ENCODE peak calls at places on chromosomes 7 and 10, in four cellular contexts. One of them, this sample, is unnamed.

GRCh38 chr10:51564896-51565505 is 134.4 kb downstream of the CSTF2T start:
- DNase-seq in mesenchymal stem cell: no peak
- DNase-seq in H9: no peak
- DNase-seq in IMR-90: no peak
- DNase-seq in this sample: peak

GRCh38 chr7:29946428-29947186 is 43.0 kb downstream of the SCRN1 start:
- DNase-seq in H9: peak
- DNase-seq in mesenchymal stem cell: peak
- DNase-seq in IMR-90: no peak
- DNase-seq in this sample: peak

GRCh38 chr10:122715576-122715975 is 15.9 kb upstream of the C10orf120 start:
- DNase-seq in mesenchymal stem cell: no peak
- DNase-seq in IMR-90: no peak
- DNase-seq in H9: no peak
- DNase-seq in this sample: no peak

GRCh38 chr10:47364366-47364765 is 16.2 kb downstream of the RBP3 start:
- DNase-seq in mesenchymal stem cell: no peak
- DNase-seq in H9: no peak
- DNase-seq in IMR-90: no peak
- DNase-seq in this sample: no peak

GRCh38 chr7:106568680-106569499 is 92.1 kb downstream of the CCDC71L start:
- DNase-seq in IMR-90: peak
- DNase-seq in H9: peak
- DNase-seq in mesenchymal stem cell: peak
- DNase-seq in this sample: peak

GRCh38 chr7:107045980-107046379 is 1.5 kb downstream of the PRKAR2B start:
- DNase-seq in mesenchymal stem cell: peak
- DNase-seq in IMR-90: peak
- DNase-seq in H9: no peak
- DNase-seq in this sample: no peak

GRCh38 chr7:126803060-126803665 is 449.6 kb downstream of the GRM8 start:
- DNase-seq in H9: peak
- DNase-seq in mesenchymal stem cell: peak
- DNase-seq in IMR-90: peak
- DNase-seq in this sample: peak

GRCh38 chr7:44711528-44711927 is 37.1 kb upstream of the ZMIZ2 start:
- DNase-seq in IMR-90: no peak
- DNase-seq in H9: no peak
- DNase-seq in mesenchymal stem cell: no peak
- DNase-seq in this sample: no peak

GRCh38 chr10:9069136-9069535 is 1014.6 kb downstream of the GATA3 start:
- DNase-seq in H9: no peak
- DNase-seq in mesenchymal stem cell: no peak
- DNase-seq in IMR-90: no peak
- DNase-seq in this sample: no peak

GRCh38 chr7:139648617-139648932 is 125.1 kb downstream of the CLEC2L start:
- DNase-seq in mesenchymal stem cell: no peak
- DNase-seq in H9: no peak
- DNase-seq in IMR-90: no peak
- DNase-seq in this sample: peak

GRCh38 chr7:92179393-92179924 is 517 bp upstream of the LRRD1 start:
- DNase-seq in H9: no peak
- DNase-seq in IMR-90: peak
- DNase-seq in mesenchymal stem cell: no peak
- DNase-seq in this sample: peak

GRCh38 chr7:131141443-131141967 is 186.2 kb upstream of the MKLN1 start:
- DNase-seq in H9: no peak
- DNase-seq in mesenchymal stem cell: no peak
- DNase-seq in IMR-90: no peak
- DNase-seq in this sample: no peak

GRCh38 chr10:73875139-73875475 is 752 bp upstream of the CAMK2G start:
- DNase-seq in H9: no peak
- DNase-seq in mesenchymal stem cell: no peak
- DNase-seq in IMR-90: no peak
- DNase-seq in this sample: no peak

GRCh38 chr10:1367938-1368697 is 311.9 kb downstream of the WDR37 start:
- DNase-seq in IMR-90: no peak
- DNase-seq in H9: no peak
- DNase-seq in mesenchymal stem cell: no peak
- DNase-seq in this sample: no peak

GRCh38 chr7:4959356-4959755 is 369 bp upstream of the MMD2 start:
- DNase-seq in mesenchymal stem cell: no peak
- DNase-seq in IMR-90: no peak
- DNase-seq in H9: no peak
- DNase-seq in this sample: no peak

GRCh38 chr10:90087197-90088007 is 386.0 kb downstream of the KIF20B start:
- DNase-seq in IMR-90: peak
- DNase-seq in H9: no peak
- DNase-seq in mesenchymal stem cell: peak
- DNase-seq in this sample: peak

GRCh38 chr7:87154166-87154565 is 1.9 kb downstream of the DMTF1 start:
- DNase-seq in mesenchymal stem cell: no peak
- DNase-seq in IMR-90: no peak
- DNase-seq in H9: no peak
- DNase-seq in this sample: no peak

GRCh38 chr7:118969370-118969769 is 744.9 kb downstream of the ANKRD7 start:
- DNase-seq in IMR-90: no peak
- DNase-seq in mesenchymal stem cell: no peak
- DNase-seq in H9: no peak
- DNase-seq in this sample: no peak

GRCh38 chr7:2411815-2412586 is 8.6 kb downstream of the CHST12 start:
- DNase-seq in H9: no peak
- DNase-seq in mesenchymal stem cell: peak
- DNase-seq in IMR-90: no peak
- DNase-seq in this sample: no peak

GRCh38 chr7:117158941-117159705 is 163.7 kb downstream of the WNT2 start:
- DNase-seq in H9: no peak
- DNase-seq in mesenchymal stem cell: peak
- DNase-seq in IMR-90: peak
- DNase-seq in this sample: no peak

GRCh38 chr10:86888585-86889381 is 68.6 kb downstream of the MMRN2 start:
- DNase-seq in IMR-90: peak
- DNase-seq in H9: no peak
- DNase-seq in mesenchymal stem cell: peak
- DNase-seq in this sample: no peak

GRCh38 chr10:131681656-131682055 is 219.2 kb upstream of the PPP2R2D start:
- DNase-seq in mesenchymal stem cell: no peak
- DNase-seq in IMR-90: no peak
- DNase-seq in H9: no peak
- DNase-seq in this sample: no peak

GRCh38 chr10:51251110-51251509 is 176.8 kb downstream of the PRKG1 start:
- DNase-seq in mesenchymal stem cell: peak
- DNase-seq in IMR-90: no peak
- DNase-seq in H9: no peak
- DNase-seq in this sample: no peak

GRCh38 chr10:106615081-106615480 is 549.4 kb downstream of the SORCS1 start:
- DNase-seq in IMR-90: peak
- DNase-seq in H9: no peak
- DNase-seq in mesenchymal stem cell: peak
- DNase-seq in this sample: peak

GRCh38 chr7:47327698-47328391 is 254.1 kb downstream of the TNS3 start:
- DNase-seq in IMR-90: peak
- DNase-seq in mesenchymal stem cell: peak
- DNase-seq in H9: peak
- DNase-seq in this sample: peak

GRCh38 chr7:151178831-151179230 is 8.2 kb downstream of the ASB10 start:
- DNase-seq in H9: no peak
- DNase-seq in mesenchymal stem cell: no peak
- DNase-seq in IMR-90: no peak
- DNase-seq in this sample: no peak

GRCh38 chr7:12729112-12729511 is 41.7 kb downstream of the ARL4A start:
- DNase-seq in mesenchymal stem cell: peak
- DNase-seq in H9: peak
- DNase-seq in IMR-90: peak
- DNase-seq in this sample: peak

GRCh38 chr10:18868919-18869318 is 179.7 kb upstream of the MALRD1 start:
- DNase-seq in H9: no peak
- DNase-seq in IMR-90: no peak
- DNase-seq in mesenchymal stem cell: no peak
- DNase-seq in this sample: no peak

GRCh38 chr10:131806646-131807317 is 94.0 kb upstream of the PPP2R2D start:
- DNase-seq in mesenchymal stem cell: no peak
- DNase-seq in H9: no peak
- DNase-seq in IMR-90: no peak
- DNase-seq in this sample: no peak

GRCh38 chr7:109763611-109764010 is 1193.9 kb downstream of the DNAJB9 start:
- DNase-seq in H9: no peak
- DNase-seq in IMR-90: no peak
- DNase-seq in mesenchymal stem cell: no peak
- DNase-seq in this sample: no peak

GRCh38 chr10:126233721-126234120 is 154.6 kb downstream of the ADAM12 start:
- DNase-seq in IMR-90: no peak
- DNase-seq in mesenchymal stem cell: no peak
- DNase-seq in H9: no peak
- DNase-seq in this sample: no peak

GRCh38 chr7:76071316-76072242 is 23.7 kb downstream of the MDH2 start:
- DNase-seq in IMR-90: peak
- DNase-seq in H9: peak
- DNase-seq in mesenchymal stem cell: peak
- DNase-seq in this sample: no peak
- H4K8ac ChIP-seq in IMR-90: peak
- H4K8ac ChIP-seq in H9: no peak
- H4K8ac ChIP-seq in mesenchymal stem cell: peak
- H4K8ac ChIP-seq in this sample: no peak

GRCh38 chr10:70440296-70441160 is 953 bp downstream of the NODAL start:
- DNase-seq in IMR-90: no peak
- DNase-seq in H9: peak
- DNase-seq in mesenchymal stem cell: no peak
- DNase-seq in this sample: peak
- H2BK5ac ChIP-seq in IMR-90: no peak
- H2BK5ac ChIP-seq in H9: no peak
- H2BK5ac ChIP-seq in mesenchymal stem cell: no peak
- H2BK5ac ChIP-seq in this sample: peak

DNA sequence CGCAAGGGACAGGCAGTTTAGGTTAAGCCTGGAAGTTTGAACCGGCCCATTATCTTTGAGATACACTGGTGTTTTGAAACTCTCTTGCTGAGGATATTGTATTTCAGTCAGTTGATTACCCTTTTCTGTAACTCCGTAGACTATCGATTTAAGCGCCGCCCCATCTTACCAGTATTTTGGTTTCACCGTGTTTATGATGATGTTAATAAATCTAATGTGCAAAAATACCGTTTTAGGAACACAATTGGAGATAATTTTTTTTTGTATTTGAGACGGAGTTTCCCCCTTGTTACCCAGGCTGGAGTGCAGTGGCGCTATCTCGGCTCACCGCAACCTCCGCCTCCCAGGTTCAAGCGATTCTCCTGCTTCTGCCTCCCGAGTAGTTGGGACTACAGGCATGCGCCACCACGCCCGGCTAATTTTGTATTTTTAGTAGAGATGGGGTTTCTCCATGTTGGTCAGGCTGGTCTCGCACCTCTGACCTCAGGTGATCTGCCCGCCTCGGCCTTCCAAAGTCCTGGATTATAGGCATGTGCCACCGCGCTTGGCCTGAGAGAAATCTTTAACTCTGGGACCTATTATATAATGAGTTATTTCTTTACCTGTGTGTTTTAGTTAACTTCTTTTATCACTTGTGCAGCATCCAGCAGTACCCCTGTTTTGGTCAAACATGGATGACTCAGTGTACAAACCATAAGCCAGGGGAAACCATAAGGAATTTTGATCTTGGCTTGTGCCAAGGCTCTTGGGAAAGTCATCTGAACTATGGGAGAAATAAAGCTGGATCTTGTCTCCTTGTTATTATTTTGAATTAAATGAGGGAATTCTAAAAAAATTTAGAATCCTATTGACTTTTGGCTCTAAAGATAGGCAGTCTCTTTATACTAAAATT is 23.7 kb upstream of the ZRANB1 start:
- DNase-seq in mesenchymal stem cell: peak
- DNase-seq in H9: no peak
- DNase-seq in IMR-90: peak
- DNase-seq in this sample: no peak
- H3K18ac ChIP-seq in mesenchymal stem cell: no peak
- H3K18ac ChIP-seq in H9: no peak
- H3K18ac ChIP-seq in IMR-90: peak
- H3K18ac ChIP-seq in this sample: peak

GRCh38 chr10:17640331-17640816 is 3.6 kb upstream of the STAM start:
- DNase-seq in IMR-90: no peak
- DNase-seq in H9: no peak
- DNase-seq in mesenchymal stem cell: no peak
- DNase-seq in this sample: no peak

GRCh38 chr10:17645591-17646345 is 1.8 kb downstream of the STAM start:
- DNase-seq in H9: no peak
- DNase-seq in mesenchymal stem cell: no peak
- DNase-seq in IMR-90: peak
- DNase-seq in this sample: no peak

GRCh38 chr10:17644485-17644964 is 574 bp downstream of the STAM start:
- DNase-seq in mesenchymal stem cell: no peak
- DNase-seq in H9: no peak
- DNase-seq in IMR-90: peak
- DNase-seq in this sample: no peak

GRCh38 chr10:17643755-17644484 is at the start of gene STAM:
- DNase-seq in H9: peak
- DNase-seq in mesenchymal stem cell: peak
- DNase-seq in IMR-90: peak
- DNase-seq in this sample: peak

GRCh38 chr10:17643339-17643754 is 604 bp upstream of the STAM start:
- DNase-seq in H9: peak
- DNase-seq in mesenchymal stem cell: peak
- DNase-seq in IMR-90: peak
- DNase-seq in this sample: peak
- H4K8ac ChIP-seq in H9: no peak
- H4K8ac ChIP-seq in mesenchymal stem cell: peak
- H4K8ac ChIP-seq in IMR-90: peak
- H4K8ac ChIP-seq in this sample: no peak